ENCODE peak calls at places on chromosomes 5 and 9, in ten cellular contexts. One of them, this sample, is unnamed.

GRCh38 chr5:114839360-114839759 is 330.3 kb downstream of the TRIM36 start:
- DNase-seq in prostate gland: no peak
- DNase-seq in amygdala: no peak
- DNase-seq in IMR-90: no peak
- DNase-seq in WERI-Rb-1: no peak
- DNase-seq in PC-3: no peak
- DNase-seq in thyroid gland: no peak
- DNase-seq in kidney glomerular epithelial cell: no peak
- DNase-seq in stomach: no peak
- DNase-seq in naive thymus-derived CD8-positive, alpha-beta T cell: no peak
- DNase-seq in this sample: no peak

GRCh38 chr9:113477058-113477457 is 13.5 kb downstream of the RGS3 start:
- DNase-seq in prostate gland: no peak
- DNase-seq in amygdala: no peak
- DNase-seq in IMR-90: no peak
- DNase-seq in WERI-Rb-1: no peak
- DNase-seq in PC-3: no peak
- DNase-seq in thyroid gland: no peak
- DNase-seq in kidney glomerular epithelial cell: no peak
- DNase-seq in stomach: no peak
- DNase-seq in naive thymus-derived CD8-positive, alpha-beta T cell: no peak
- DNase-seq in this sample: no peak

GRCh38 chr5:94422819-94423218 is 195.6 kb downstream of the KIAA0825 start:
- DNase-seq in prostate gland: no peak
- DNase-seq in amygdala: no peak
- DNase-seq in IMR-90: peak; percentile 35
- DNase-seq in WERI-Rb-1: no peak
- DNase-seq in PC-3: peak; percentile 64
- DNase-seq in thyroid gland: no peak
- DNase-seq in kidney glomerular epithelial cell: no peak
- DNase-seq in stomach: no peak
- DNase-seq in naive thymus-derived CD8-positive, alpha-beta T cell: no peak
- DNase-seq in this sample: no peak

GRCh38 chr5:151697452-151697851 is 10.7 kb upstream of the SPARC start:
- DNase-seq in prostate gland: no peak
- DNase-seq in amygdala: no peak
- DNase-seq in IMR-90: no peak
- DNase-seq in WERI-Rb-1: peak; percentile 56
- DNase-seq in PC-3: no peak
- DNase-seq in thyroid gland: no peak
- DNase-seq in kidney glomerular epithelial cell: no peak
- DNase-seq in stomach: no peak
- DNase-seq in naive thymus-derived CD8-positive, alpha-beta T cell: no peak
- DNase-seq in this sample: no peak

GRCh38 chr5:174724484-174725260 is at the start of gene MSX2:
- DNase-seq in prostate gland: peak; percentile 94
- DNase-seq in amygdala: no peak
- DNase-seq in IMR-90: peak; percentile 86
- DNase-seq in WERI-Rb-1: no peak
- DNase-seq in PC-3: peak; percentile 77
- DNase-seq in thyroid gland: peak; percentile 85
- DNase-seq in kidney glomerular epithelial cell: peak; percentile 12
- DNase-seq in stomach: peak; percentile 88
- DNase-seq in naive thymus-derived CD8-positive, alpha-beta T cell: no peak
- DNase-seq in this sample: peak; percentile 11

GRCh38 chr5:36658016-36658415 is 51.6 kb downstream of the SLC1A3 start:
- DNase-seq in prostate gland: no peak
- DNase-seq in amygdala: no peak
- DNase-seq in IMR-90: peak; percentile 10
- DNase-seq in WERI-Rb-1: no peak
- DNase-seq in PC-3: no peak
- DNase-seq in thyroid gland: no peak
- DNase-seq in kidney glomerular epithelial cell: no peak
- DNase-seq in stomach: no peak
- DNase-seq in naive thymus-derived CD8-positive, alpha-beta T cell: no peak
- DNase-seq in this sample: no peak

GRCh38 chr5:6822556-6823343 is 109.5 kb downstream of the TENT4A start:
- DNase-seq in prostate gland: no peak
- DNase-seq in amygdala: no peak
- DNase-seq in IMR-90: no peak
- DNase-seq in WERI-Rb-1: peak; percentile 75
- DNase-seq in PC-3: no peak
- DNase-seq in thyroid gland: peak; percentile 49
- DNase-seq in kidney glomerular epithelial cell: no peak
- DNase-seq in stomach: no peak
- DNase-seq in naive thymus-derived CD8-positive, alpha-beta T cell: no peak
- DNase-seq in this sample: no peak

GRCh38 chr9:17082343-17082742 is 52.5 kb upstream of the CNTLN start:
- DNase-seq in prostate gland: no peak
- DNase-seq in amygdala: no peak
- DNase-seq in IMR-90: peak; percentile 60
- DNase-seq in WERI-Rb-1: peak; percentile 16
- DNase-seq in PC-3: no peak
- DNase-seq in thyroid gland: no peak
- DNase-seq in kidney glomerular epithelial cell: no peak
- DNase-seq in stomach: no peak
- DNase-seq in naive thymus-derived CD8-positive, alpha-beta T cell: no peak
- DNase-seq in this sample: no peak

GRCh38 chr9:137435980-137436760 is 5.0 kb downstream of the ENTPD8 start:
- DNase-seq in prostate gland: peak; percentile 74
- DNase-seq in amygdala: no peak
- DNase-seq in IMR-90: peak; percentile 76
- DNase-seq in WERI-Rb-1: no peak
- DNase-seq in PC-3: peak; percentile 90
- DNase-seq in thyroid gland: peak; percentile 74
- DNase-seq in kidney glomerular epithelial cell: peak; percentile 94
- DNase-seq in stomach: peak; percentile 96
- DNase-seq in naive thymus-derived CD8-positive, alpha-beta T cell: no peak
- DNase-seq in this sample: no peak

This sample was measured in dorsolateral prefrontal cortex.